ENCODE peak calls at places on chromosomes 12 and 14, in six cellular contexts. V, G, P, B, Z and S are unnamed samples.

GRCh38 chr14:23354990-23355389 is 2.3 kb upstream of the SLC22A17 start:
- DNase-seq in V (no peak), G (no peak), P (no peak), B (no peak), Z (no peak), S (no peak)

GRCh38 chr14:98651042-98651441 is 621.0 kb downstream of the BCL11B start:
- DNase-seq in V (no peak), G (no peak), P (no peak), B (no peak), Z (no peak), S (no peak)

GRCh38 chr14:36498938-36499337 is 21.1 kb downstream of the NKX2-1 start:
- DNase-seq in V (no peak), G (no peak), P (no peak), B (no peak), Z (no peak), S (no peak)

GRCh38 chr14:36518031-36518585 is 1.9 kb downstream of the NKX2-1 start:
- DNase-seq in V (no peak), G (no peak), P (no peak), B (no peak), Z (no peak), S (peak; percentile 43)

GRCh38 chr14:23950411-23951135 is 3.0 kb upstream of the DHRS4 start:
- DNase-seq in V (no peak), G (no peak), P (no peak), B (no peak), Z (no peak), S (no peak)

GRCh38 chr14:58724702-58725101 is 86.9 kb downstream of the DACT1 start:
- DNase-seq in V (no peak), G (no peak), P (no peak), B (no peak), Z (no peak), S (no peak)

GRCh38 chr12:53300187-53300586 is 692 bp downstream of the MYG1 start:
- DNase-seq in V (no peak), G (no peak), P (no peak), B (no peak), Z (no peak), S (no peak)

GRCh38 chr14:63438065-63438757 is 105.0 kb downstream of the PPP2R5E start:
- DNase-seq in V (peak; percentile 38), G (peak; percentile 94), P (no peak), B (no peak), Z (peak; percentile 26), S (no peak)

GRCh38 chr12:79847417-79847816 is 87.5 kb downstream of the PPP1R12A start:
- DNase-seq in V (no peak), G (no peak), P (no peak), B (no peak), Z (no peak), S (no peak)

GRCh38 chr12:6613776-6614512 is 6.8 kb upstream of the CHD4 start:
- DNase-seq in V (peak; percentile 89), G (peak; percentile 94), P (peak; percentile 40), B (peak; percentile 93), Z (peak; percentile 68), S (peak; percentile 98)

GRCh38 chr12:130588696-130589095 is 127.4 kb downstream of the RIMBP2 start:
- DNase-seq in V (no peak), G (no peak), P (no peak), B (no peak), Z (no peak), S (no peak)

GRCh38 chr14:72595152-72595551 is 298.7 kb downstream of the DPF3 start:
- DNase-seq in V (no peak), G (no peak), P (no peak), B (no peak), Z (no peak), S (no peak)

GRCh38 chr12:59787610-59788009 is 191.8 kb downstream of the SLC16A7 start:
- DNase-seq in V (no peak), G (no peak), P (no peak), B (no peak), Z (peak; percentile 2), S (no peak)

GRCh38 chr12:52603314-52603713 is 2.1 kb upstream of the KRT72 start:
- DNase-seq in V (no peak), G (no peak), P (no peak), B (no peak), Z (no peak), S (no peak)

GRCh38 chr14:106551265-106551664 is 1024.9 kb downstream of the TMEM121 start:
- DNase-seq in V (no peak), G (no peak), P (no peak), B (no peak), Z (no peak), S (no peak)

GRCh38 chr14:53954551-53955233 is 1.9 kb downstream of the BMP4 start:
- DNase-seq in V (peak; percentile 32), G (no peak), P (no peak), B (peak; percentile 69), Z (no peak), S (peak; percentile 80)

GRCh38 chr14:101788016-101788695 is 26.6 kb downstream of the PPP2R5C start:
- DNase-seq in V (no peak), G (no peak), P (no peak), B (no peak), Z (no peak), S (no peak)

GRCh38 chr12:4505381-4505986 is 33.2 kb upstream of the RAD51AP1 start:
- DNase-seq in V (no peak), G (no peak), P (no peak), B (no peak), Z (no peak), S (no peak)

GRCh38 chr12:76242813-76243540 is 105.2 kb downstream of the BBS10 start:
- DNase-seq in V (no peak), G (peak; percentile 20), P (no peak), B (no peak), Z (no peak), S (no peak)

GRCh38 chr14:99267871-99268775 is 3.9 kb downstream of the BCL11B start:
- DNase-seq in V (no peak), G (no peak), P (no peak), B (no peak), Z (no peak), S (no peak)

GRCh38 chr12:94730846-94731245 is 80.5 kb upstream of the TMCC3 start:
- DNase-seq in V (no peak), G (no peak), P (no peak), B (no peak), Z (no peak), S (no peak)

GRCh38 chr12:1758887-1759286 is 61.5 kb upstream of the LRTM2 start:
- DNase-seq in V (no peak), G (no peak), P (no peak), B (no peak), Z (no peak), S (no peak)

GRCh38 chr14:28294834-28295440 is 471.6 kb upstream of the FOXG1 start:
- DNase-seq in V (no peak), G (no peak), P (no peak), B (no peak), Z (no peak), S (no peak)

GRCh38 chr14:81480741-81481140 is 52.9 kb downstream of the SEL1L start:
- DNase-seq in V (no peak), G (no peak), P (no peak), B (no peak), Z (no peak), S (no peak)

GRCh38 chr12:69513297-69513696 is 43.1 kb downstream of the FRS2 start:
- DNase-seq in V (no peak), G (no peak), P (no peak), B (no peak), Z (no peak), S (no peak)

GRCh38 chr14:51431741-51432140 is 191.7 kb downstream of the TMX1 start:
- DNase-seq in V (no peak), G (no peak), P (no peak), B (no peak), Z (no peak), S (no peak)
- H3K4me3 ChIP-seq in V (no peak overlapping the region), G (no peak overlapping the region), P (no peak overlapping the region), B (no peak overlapping the region), Z (no peak overlapping the region), S (no peak overlapping the region)

DNA sequence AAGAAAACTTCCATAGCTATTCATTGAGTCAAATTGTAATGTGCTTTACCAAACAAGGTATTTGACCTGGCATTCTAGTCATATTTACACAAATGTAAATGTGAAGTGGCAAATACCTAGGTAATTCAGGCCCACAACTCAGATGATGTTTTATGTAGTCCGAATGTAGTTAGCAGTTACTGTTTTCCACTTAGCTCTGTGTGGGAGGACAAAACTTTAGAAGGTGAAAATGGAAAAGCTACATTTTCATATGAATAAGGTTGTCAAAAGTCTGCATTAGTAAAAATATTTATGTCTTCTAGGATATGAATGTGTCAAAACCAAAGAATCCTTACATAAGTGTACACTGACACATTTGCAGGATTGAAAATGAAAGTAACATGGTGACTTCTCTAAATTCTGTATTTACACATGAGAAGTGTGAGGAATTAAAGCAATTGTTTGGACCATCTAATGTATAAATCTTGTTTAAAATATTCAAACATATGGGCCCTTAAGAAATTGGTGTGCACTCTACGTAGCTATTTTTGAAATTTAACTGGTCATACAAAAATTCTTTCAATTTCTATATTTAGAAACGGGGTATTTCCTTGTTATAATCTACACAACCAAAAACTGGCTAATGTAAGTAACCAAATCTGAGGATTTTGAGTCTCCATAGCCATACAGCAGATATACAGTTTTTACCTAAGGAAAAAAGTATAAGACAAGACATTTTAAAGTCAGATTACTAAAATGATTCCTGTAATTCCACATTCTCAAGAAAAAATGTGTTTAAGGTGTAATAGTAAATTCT is 5.4 kb downstream of the CDKN1B start:
- DNase-seq in V (no peak), G (no peak), P (no peak), B (no peak), Z (peak; percentile 17), S (no peak)
- H3K4me3 ChIP-seq in V (peak overlapping the region; percentile 76), G (peak overlapping the region; percentile 9), P (peak overlapping the region; percentile 85), B (peak overlapping the region; percentile 77), Z (peak overlapping the region; percentile 87), S (peak overlapping the region; percentile 12)

GRCh38 chr12:32891956-32892355 is 4.6 kb downstream of the PKP2 start:
- DNase-seq in V (no peak), G (no peak), P (no peak), B (no peak), Z (peak; percentile 43), S (no peak)

GRCh38 chr12:32891526-32891925 is 5.1 kb downstream of the PKP2 start:
- DNase-seq in V (no peak), G (no peak), P (no peak), B (no peak), Z (no peak), S (no peak)

GRCh38 chr12:32894566-32894965 is 2.0 kb downstream of the PKP2 start:
- DNase-seq in V (no peak), G (no peak), P (no peak), B (no peak), Z (no peak), S (no peak)

GRCh38 chr12:32893458-32893857 is 3.1 kb downstream of the PKP2 start:
- DNase-seq in V (no peak), G (no peak), P (no peak), B (no peak), Z (no peak), S (no peak)

DNA sequence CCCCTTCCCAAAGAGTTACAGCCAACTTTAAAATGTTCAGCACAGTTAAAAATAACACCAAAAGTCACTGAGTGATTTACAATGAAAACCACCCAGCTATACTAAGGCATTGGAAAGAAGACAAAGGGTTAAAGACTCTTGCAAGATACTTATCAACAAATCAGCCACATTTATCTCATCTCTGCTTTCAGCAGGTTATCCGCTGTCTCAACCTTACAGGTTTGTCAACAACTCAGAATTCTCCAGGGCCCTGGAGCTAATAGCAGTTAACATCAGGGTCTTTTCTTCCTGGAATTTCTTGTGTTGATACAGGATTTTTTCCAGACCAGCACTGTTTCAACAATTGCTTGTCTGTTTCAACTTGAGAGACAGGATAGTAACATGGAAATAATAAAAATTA is 3.6 kb downstream of the PKP2 start:
- DNase-seq in V (no peak), G (no peak), P (no peak), B (no peak), Z (no peak), S (no peak)
- H3K4me3 ChIP-seq in V (peak overlapping the region; percentile 81), G (no peak overlapping the region), P (no peak overlapping the region), B (no peak overlapping the region), Z (no peak overlapping the region), S (no peak overlapping the region)

GRCh38 chr12:124188059-124188458 is 106.8 kb upstream of the RFLNA start:
- DNase-seq in V (no peak), G (no peak), P (no peak), B (no peak), Z (no peak), S (no peak)
- H3K4me3 ChIP-seq in V (peak overlapping the region; percentile 35), G (no peak overlapping the region), P (no peak overlapping the region), B (no peak overlapping the region), Z (no peak overlapping the region), S (no peak overlapping the region)